ENCODE peak calls at places on chromosomes 13 and 19, in five cellular contexts. X is stimulated activated CD8-positive, alpha-beta memory T cell treated with anti-CD3 and anti-CD28 coated beads, Interleukin-15, amount 100 ng/mL, for 4 hours; C is ascending aorta; V is endothelial cell; G is non-pigmented ciliary epithelial cell. P is an unnamed sample.

GRCh38 chr19:57803594-57804325 is 11.0 kb downstream of the ZNF552 start:
- DNase-seq in X (no peak), C (no peak), V (peak), G (peak), P (no peak)

GRCh38 chr13:109412232-109412935 is 374.0 kb downstream of the IRS2 start:
- DNase-seq in X (no peak), C (no peak), V (peak), G (no peak), P (no peak)

GRCh38 chr19:43609872-43610271 is 2.0 kb upstream of the SRRM5 start:
- DNase-seq in X (no peak), C (no peak), V (no peak), G (no peak), P (no peak)

GRCh38 chr19:33175886-33176669 is 18.1 kb upstream of the LRP3 start:
- DNase-seq in X (no peak), C (no peak), V (no peak), G (no peak), P (peak)

GRCh38 chr13:26379831-26380230 is 125.9 kb downstream of the CDK8 start:
- DNase-seq in X (no peak), C (no peak), V (no peak), G (no peak), P (no peak)

GRCh38 chr13:75771818-75772217 is 135.7 kb downstream of the LMO7 start:
- DNase-seq in X (no peak), C (no peak), V (no peak), G (peak), P (no peak)

GRCh38 chr13:85170372-85170771 is 628.8 kb downstream of the SLITRK6 start:
- DNase-seq in X (no peak), C (no peak), V (no peak), G (no peak), P (no peak)

GRCh38 chr19:24054044-24054935 is 32.7 kb upstream of the ZNF254 start:
- DNase-seq in X (no peak), C (no peak), V (no peak), G (peak), P (no peak)

GRCh38 chr13:20528451-20528850 is 2.8 kb upstream of the CRYL1 start:
- DNase-seq in X (no peak), C (no peak), V (no peak), G (no peak), P (no peak)

GRCh38 chr19:2332341-2333026 is 4.0 kb downstream of the SPPL2B start:
- DNase-seq in X (no peak), C (no peak), V (no peak), G (no peak), P (no peak)

GRCh38 chr19:48713864-48714755 is 5.4 kb downstream of the MAMSTR start:
- DNase-seq in X (peak), C (peak), V (peak), G (peak), P (peak)

P was measured in HAP-1.